ENCODE peak calls at places on chromosomes 13 and 19, in ten cellular contexts. R, C, S, U, G, J, Y, X, V and T are unnamed samples.

GRCh38 chr19:56270676-56271075 is 1.9 kb upstream of the EDDM13 start:
- DNase-seq in J (no peak), S (no peak), U (peak), C (no peak), V (peak), G (no peak), Y (no peak), X (no peak), R (no peak), T (no peak)

GRCh38 chr13:110382229-110382628 is 75.1 kb downstream of the COL4A2 start:
- DNase-seq in S (no peak), V (no peak), R (peak), C (no peak), U (peak), J (no peak), Y (no peak), X (no peak), G (no peak), T (no peak)

GRCh38 chr19:5125797-5126497 is 157.0 kb downstream of the KDM4B start:
- DNase-seq in G (no peak), S (no peak), R (no peak), C (peak), J (no peak), U (no peak), Y (no peak), V (no peak), X (no peak), T (no peak)

GRCh38 chr13:74134777-74135305 is 637 bp upstream of the KLF12 start:
- DNase-seq in R (no peak), S (peak), G (peak), X (no peak), C (no peak), Y (peak), V (peak), U (no peak), J (no peak), T (no peak)

GRCh38 chr19:35247526-35248309 is 1.1 kb upstream of the LSR start:
- DNase-seq in X (no peak), U (no peak), S (peak), Y (no peak), G (peak), J (no peak), R (peak), C (peak), V (peak), T (peak)

GRCh38 chr13:99949657-99950413 is 21.7 kb downstream of the ZIC5 start:
- DNase-seq in Y (no peak), G (no peak), X (no peak), V (no peak), C (no peak), R (no peak), J (no peak), S (no peak), U (no peak), T (no peak)

GRCh38 chr19:11478167-11479089 is 2.4 kb downstream of the ELAVL3 start:
- DNase-seq in G (no peak), C (peak), Y (no peak), R (no peak), X (no peak), J (no peak), U (no peak), V (no peak), S (no peak), T (no peak)

GRCh38 chr13:100197591-100198365 is 108.9 kb downstream of the PCCA start:
- DNase-seq in S (no peak), R (no peak), X (no peak), C (no peak), J (no peak), V (no peak), G (no peak), Y (no peak), U (no peak), T (no peak)

GRCh38 chr13:65615506-65615905 is 1614.6 kb downstream of the PCDH9 start:
- DNase-seq in X (no peak), G (no peak), Y (no peak), C (no peak), V (no peak), U (no peak), J (no peak), S (no peak), R (no peak), T (no peak)

GRCh38 chr19:37955986-37956385 is 49.0 kb downstream of the SIPA1L3 start:
- DNase-seq in R (no peak), G (no peak), S (no peak), V (no peak), X (no peak), Y (no peak), U (no peak), C (no peak), J (no peak), T (no peak)

GRCh38 chr19:48826606-48827020 is 9.7 kb downstream of the HSD17B14 start:
- DNase-seq in S (no peak), X (no peak), J (no peak), C (peak), Y (no peak), U (no peak), V (peak), G (no peak), R (no peak), T (no peak)